ENCODE peak calls at places on chromosomes 12 and 14, in four cellular contexts. One of them, this sample, is unnamed. For H3K9me3, the result is how much of the 10 kb centered on the place peaks cover.

GRCh38 chr12:22255097-22255496 is 79.4 kb downstream of the ST8SIA1 start:
- DNase-seq in breast epithelium: no peak
- DNase-seq in neural progenitor cell: peak
- DNase-seq in sigmoid colon: no peak
- DNase-seq in this sample: no peak

GRCh38 chr12:43848786-43849185 is 12.9 kb downstream of the TMEM117 start:
- DNase-seq in breast epithelium: no peak
- DNase-seq in neural progenitor cell: no peak
- DNase-seq in sigmoid colon: no peak
- DNase-seq in this sample: no peak

GRCh38 chr12:118061876-118062791 is 1.2 kb upstream of the WSB2 start:
- DNase-seq in breast epithelium: peak
- DNase-seq in neural progenitor cell: peak
- DNase-seq in sigmoid colon: peak
- DNase-seq in this sample: no peak

GRCh38 chr12:54701940-54702592 is 53.9 kb upstream of the DCD start:
- DNase-seq in breast epithelium: no peak
- DNase-seq in neural progenitor cell: peak
- DNase-seq in sigmoid colon: no peak
- DNase-seq in this sample: no peak

GRCh38 chr14:75452900-75453816 is 25.3 kb downstream of the JDP2 start:
- DNase-seq in breast epithelium: peak
- DNase-seq in neural progenitor cell: peak
- DNase-seq in sigmoid colon: peak
- DNase-seq in this sample: no peak

GRCh38 chr12:68733661-68734071 is 12.3 kb upstream of the SLC35E3 start:
- DNase-seq in breast epithelium: no peak
- DNase-seq in neural progenitor cell: no peak
- DNase-seq in sigmoid colon: no peak
- DNase-seq in this sample: no peak

GRCh38 chr14:73714656-73715081 is 485 bp upstream of the PNMA1 start:
- DNase-seq in breast epithelium: no peak
- DNase-seq in neural progenitor cell: no peak
- DNase-seq in sigmoid colon: no peak
- DNase-seq in this sample: no peak

GRCh38 chr14:23006544-23007419 is 3.2 kb downstream of the C14orf93 start:
- DNase-seq in breast epithelium: peak
- DNase-seq in neural progenitor cell: peak
- DNase-seq in sigmoid colon: peak
- DNase-seq in this sample: peak

GRCh38 chr12:44618960-44619359 is 257.2 kb downstream of the NELL2 start:
- DNase-seq in breast epithelium: no peak
- DNase-seq in neural progenitor cell: peak
- DNase-seq in sigmoid colon: no peak
- DNase-seq in this sample: no peak

GRCh38 chr12:107369679-107370078 is 276.3 kb upstream of the CRY1 start:
- DNase-seq in breast epithelium: no peak
- DNase-seq in neural progenitor cell: no peak
- DNase-seq in sigmoid colon: no peak
- DNase-seq in this sample: no peak

GRCh38 chr12:122847921-122848421 is 12.7 kb downstream of the HIP1R start:
- DNase-seq in breast epithelium: no peak
- DNase-seq in neural progenitor cell: no peak
- DNase-seq in sigmoid colon: no peak
- DNase-seq in this sample: no peak

GRCh38 chr14:60736494-60736893 is 1.9 kb downstream of the MNAT1 start:
- DNase-seq in breast epithelium: no peak
- DNase-seq in neural progenitor cell: peak
- DNase-seq in sigmoid colon: no peak
- DNase-seq in this sample: no peak

GRCh38 chr12:52517888-52518287 is 2.3 kb downstream of the KRT5 start:
- DNase-seq in breast epithelium: peak
- DNase-seq in neural progenitor cell: no peak
- DNase-seq in sigmoid colon: no peak
- DNase-seq in this sample: no peak

GRCh38 chr14:32166029-32166428 is 35.8 kb upstream of the RNU6-7 start:
- DNase-seq in breast epithelium: no peak
- DNase-seq in neural progenitor cell: no peak
- DNase-seq in sigmoid colon: no peak
- DNase-seq in this sample: no peak

GRCh38 chr12:101671157-101671791 is 26.2 kb upstream of the CHPT1 start:
- DNase-seq in breast epithelium: no peak
- DNase-seq in neural progenitor cell: no peak
- DNase-seq in sigmoid colon: no peak
- DNase-seq in this sample: peak

GRCh38 chr12:5907812-5908211 is 37.2 kb downstream of the ANO2 start:
- DNase-seq in breast epithelium: no peak
- DNase-seq in neural progenitor cell: no peak
- DNase-seq in sigmoid colon: no peak
- DNase-seq in this sample: no peak

GRCh38 chr12:107360472-107360871 is 267.1 kb upstream of the CRY1 start:
- DNase-seq in breast epithelium: no peak
- DNase-seq in neural progenitor cell: no peak
- DNase-seq in sigmoid colon: no peak
- DNase-seq in this sample: no peak

GRCh38 chr14:52950898-52951729 is at the start of gene FERMT2:
- DNase-seq in breast epithelium: peak
- DNase-seq in neural progenitor cell: peak
- DNase-seq in sigmoid colon: peak
- DNase-seq in this sample: no peak

GRCh38 chr12:132204064-132204821 is 60.0 kb downstream of the NOC4L start:
- DNase-seq in breast epithelium: no peak
- DNase-seq in neural progenitor cell: no peak
- DNase-seq in sigmoid colon: no peak
- DNase-seq in this sample: no peak

GRCh38 chr14:99820702-99821331 is 27.6 kb downstream of the EML1 start:
- DNase-seq in breast epithelium: no peak
- DNase-seq in neural progenitor cell: no peak
- DNase-seq in sigmoid colon: no peak
- DNase-seq in this sample: no peak

GRCh38 chr12:121755591-121755990 is 37.9 kb downstream of the RHOF start:
- DNase-seq in breast epithelium: no peak
- DNase-seq in neural progenitor cell: no peak
- DNase-seq in sigmoid colon: no peak
- DNase-seq in this sample: no peak

GRCh38 chr14:98168196-98168985 is 1103.6 kb downstream of the BCL11B start:
- DNase-seq in breast epithelium: no peak
- DNase-seq in neural progenitor cell: no peak
- DNase-seq in sigmoid colon: no peak
- DNase-seq in this sample: no peak

GRCh38 chr12:80598004-80598606 is 109.3 kb upstream of the MYF6 start:
- DNase-seq in breast epithelium: no peak
- DNase-seq in neural progenitor cell: peak
- DNase-seq in sigmoid colon: no peak
- DNase-seq in this sample: no peak

GRCh38 chr12:94114166-94114565 is 34.2 kb upstream of the PLXNC1 start:
- DNase-seq in breast epithelium: no peak
- DNase-seq in neural progenitor cell: no peak
- DNase-seq in sigmoid colon: no peak
- DNase-seq in this sample: no peak

GRCh38 chr12:118512669-118513068 is 136.3 kb downstream of the SUDS3 start:
- DNase-seq in breast epithelium: no peak
- DNase-seq in neural progenitor cell: no peak
- DNase-seq in sigmoid colon: peak
- DNase-seq in this sample: no peak

GRCh38 chr12:58656254-58657009 is 263.9 kb downstream of the LRIG3 start:
- DNase-seq in breast epithelium: no peak
- DNase-seq in neural progenitor cell: no peak
- DNase-seq in sigmoid colon: no peak
- DNase-seq in this sample: no peak

GRCh38 chr14:68931474-68932051 is 47.5 kb downstream of the ACTN1 start:
- DNase-seq in breast epithelium: no peak
- DNase-seq in neural progenitor cell: no peak
- DNase-seq in sigmoid colon: no peak
- DNase-seq in this sample: no peak

GRCh38 chr14:29454026-29454693 is 473.5 kb downstream of the PRKD1 start:
- DNase-seq in breast epithelium: no peak
- DNase-seq in neural progenitor cell: peak
- DNase-seq in sigmoid colon: no peak
- DNase-seq in this sample: no peak

GRCh38 chr12:124616394-124617343 is 49.3 kb upstream of the NCOR2 start:
- DNase-seq in breast epithelium: no peak
- DNase-seq in neural progenitor cell: no peak
- DNase-seq in sigmoid colon: no peak
- DNase-seq in this sample: no peak

GRCh38 chr12:76192416-76192815 is 107.9 kb upstream of the NAP1L1 start:
- DNase-seq in breast epithelium: no peak
- DNase-seq in neural progenitor cell: no peak
- DNase-seq in sigmoid colon: no peak
- DNase-seq in this sample: no peak

GRCh38 chr14:69766984-69767368 is at the start of gene SRSF5:
- DNase-seq in breast epithelium: peak
- DNase-seq in neural progenitor cell: peak
- DNase-seq in sigmoid colon: peak
- DNase-seq in this sample: peak

GRCh38 chr12:65895759-65896656 is 71.7 kb downstream of the HMGA2 start:
- DNase-seq in breast epithelium: no peak
- DNase-seq in neural progenitor cell: peak
- DNase-seq in sigmoid colon: no peak
- DNase-seq in this sample: no peak

GRCh38 chr14:101774814-101775213 is 13.3 kb downstream of the PPP2R5C start:
- DNase-seq in breast epithelium: no peak
- DNase-seq in neural progenitor cell: no peak
- DNase-seq in sigmoid colon: no peak
- DNase-seq in this sample: no peak

GRCh38 chr12:51118706-51119105 is 35.3 kb upstream of the CSRNP2 start:
- DNase-seq in breast epithelium: no peak
- DNase-seq in neural progenitor cell: no peak
- DNase-seq in sigmoid colon: no peak
- DNase-seq in this sample: no peak

GRCh38 chr14:74503256-74503972 is 9.8 kb downstream of the ISCA2 start:
- DNase-seq in breast epithelium: no peak
- DNase-seq in neural progenitor cell: no peak
- DNase-seq in sigmoid colon: no peak
- DNase-seq in this sample: no peak

GRCh38 chr14:31083781-31084180 is 57.6 kb upstream of the STRN3 start:
- DNase-seq in breast epithelium: no peak
- DNase-seq in neural progenitor cell: peak
- DNase-seq in sigmoid colon: no peak
- DNase-seq in this sample: no peak

GRCh38 chr12:4271433-4272013 is 2.0 kb upstream of the CCND2 start:
- DNase-seq in breast epithelium: no peak
- DNase-seq in neural progenitor cell: peak
- DNase-seq in sigmoid colon: no peak
- DNase-seq in this sample: no peak

GRCh38 chr12:32052300-32052691 is 54.4 kb upstream of the BICD1 start:
- DNase-seq in breast epithelium: no peak
- DNase-seq in neural progenitor cell: no peak
- DNase-seq in sigmoid colon: no peak
- DNase-seq in this sample: no peak
- H3K9me3 ChIP-seq in breast epithelium: under half
- H3K9me3 ChIP-seq in neural progenitor cell: under half
- H3K9me3 ChIP-seq in sigmoid colon: under half
- H3K9me3 ChIP-seq in this sample: under half

DNA sequence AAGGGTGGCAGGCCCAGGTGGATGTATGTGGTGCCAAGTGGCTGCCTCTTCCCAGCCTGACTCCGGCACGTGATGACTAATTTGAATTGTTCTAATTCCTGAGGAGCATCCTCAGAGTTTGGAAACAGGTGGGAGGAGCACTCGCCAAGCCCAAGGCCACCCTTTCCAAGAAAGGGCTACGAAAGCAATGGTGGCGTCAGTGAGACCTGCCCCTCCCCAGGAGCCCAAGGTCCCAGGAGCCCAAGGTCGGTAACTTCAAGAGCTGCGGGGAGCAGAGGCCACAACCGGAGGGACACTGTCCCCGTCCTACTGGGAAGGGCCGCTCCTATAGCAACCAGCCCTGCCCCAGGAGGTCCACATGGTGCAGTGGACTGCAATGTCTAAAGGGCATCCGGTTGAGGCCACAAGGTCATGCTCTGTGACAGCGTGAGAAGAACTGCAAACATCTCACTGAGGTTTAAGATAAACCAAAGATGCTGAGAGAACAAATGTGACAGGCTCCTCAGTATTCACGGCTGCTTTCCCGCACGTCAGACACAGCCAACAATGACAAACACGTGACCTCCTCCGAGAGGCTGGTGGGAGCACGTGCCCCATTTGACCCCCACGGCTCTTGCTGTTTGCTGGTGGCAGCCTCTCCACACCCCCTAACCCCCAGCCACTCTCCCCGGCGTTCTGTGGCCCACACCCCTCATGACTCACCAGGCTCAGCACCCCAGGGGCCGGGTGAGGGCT is 79.6 kb downstream of the ITPK1 start:
- DNase-seq in breast epithelium: no peak
- DNase-seq in neural progenitor cell: peak
- DNase-seq in sigmoid colon: peak
- DNase-seq in this sample: no peak
- H3K27ac ChIP-seq in breast epithelium: peak
- H3K27ac ChIP-seq in neural progenitor cell: no peak
- H3K27ac ChIP-seq in sigmoid colon: peak
- H3K27ac ChIP-seq in this sample: no peak

GRCh38 chr14:94673071-94673470 is 60.9 kb downstream of the SERPINA3 start:
- DNase-seq in breast epithelium: no peak
- DNase-seq in neural progenitor cell: no peak
- DNase-seq in sigmoid colon: peak
- DNase-seq in this sample: no peak

GRCh38 chr14:94670692-94671285 is 58.6 kb downstream of the SERPINA3 start:
- DNase-seq in breast epithelium: no peak
- DNase-seq in neural progenitor cell: no peak
- DNase-seq in sigmoid colon: peak
- DNase-seq in this sample: no peak

GRCh38 chr14:94673781-94674231 is 61.6 kb downstream of the SERPINA3 start:
- DNase-seq in breast epithelium: no peak
- DNase-seq in neural progenitor cell: no peak
- DNase-seq in sigmoid colon: peak
- DNase-seq in this sample: no peak

GRCh38 chr14:94675036-94675435 is 62.8 kb downstream of the SERPINA3 start:
- DNase-seq in breast epithelium: no peak
- DNase-seq in neural progenitor cell: no peak
- DNase-seq in sigmoid colon: peak
- DNase-seq in this sample: no peak

DNA sequence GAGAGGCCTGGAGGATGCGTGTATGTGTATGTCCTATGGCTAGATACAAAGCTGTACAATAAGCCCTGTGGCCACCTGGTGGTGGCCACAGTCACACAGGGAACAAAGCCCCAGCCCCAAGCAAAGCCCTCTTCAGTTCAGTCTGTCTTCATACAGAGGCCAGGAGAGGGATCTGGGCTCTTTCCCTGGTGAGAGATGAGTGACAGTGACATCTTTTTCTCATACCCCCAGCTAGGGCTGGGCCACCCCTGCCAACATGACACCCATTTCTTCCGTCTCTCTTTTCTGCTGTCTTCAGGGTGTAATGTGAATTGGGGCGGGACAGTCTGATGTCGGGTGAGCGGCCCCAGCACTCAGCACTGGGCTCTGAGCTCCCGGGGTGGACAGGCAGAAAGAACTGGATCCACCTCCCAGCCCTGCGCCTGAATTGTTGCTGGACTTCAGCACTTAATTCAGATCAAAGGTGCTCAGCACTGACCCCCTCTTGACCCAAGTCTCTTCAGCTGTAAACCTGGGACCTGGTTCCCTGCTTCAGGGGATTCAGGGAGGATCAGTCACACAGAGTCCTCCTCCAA is 59.8 kb downstream of the SERPINA3 start:
- DNase-seq in breast epithelium: no peak
- DNase-seq in neural progenitor cell: peak
- DNase-seq in sigmoid colon: peak
- DNase-seq in this sample: no peak
- TF ChIP-seq CTCF in breast epithelium: peak
- TF ChIP-seq CTCF in neural progenitor cell: peak
- TF ChIP-seq CTCF in sigmoid colon: no peak
- TF ChIP-seq CTCF in this sample: no peak

GRCh38 chr12:46369474-46370379 is 2.8 kb downstream of the SLC38A2 start:
- DNase-seq in breast epithelium: no peak
- DNase-seq in neural progenitor cell: no peak
- DNase-seq in sigmoid colon: no peak
- DNase-seq in this sample: no peak
- H3K9me3 ChIP-seq in breast epithelium: under half
- H3K9me3 ChIP-seq in neural progenitor cell: under half
- H3K9me3 ChIP-seq in sigmoid colon: under half
- H3K9me3 ChIP-seq in this sample: under half